ENCODE peak calls at places on chromosomes 13 and 19, in seven cellular contexts. K, S, I, M, P, Q and O are unnamed samples.
A peak's percentile ranks its signal among the peaks of the same experiment; 100 is the strongest.

GRCh38 chr13:33205804-33206221 is 79.7 kb downstream of the STARD13 start:
- DNase-seq in K (no peak), S (no peak), I (no peak), M (peak; percentile 74), P (peak; percentile 52), Q (peak; percentile 45), O (peak; percentile 29)

GRCh38 chr13:109312399-109312798 is 474.0 kb downstream of the IRS2 start:
- DNase-seq in K (no peak), S (no peak), I (no peak), M (no peak), P (no peak), Q (no peak), O (no peak)

GRCh38 chr19:16386619-16387240 is 62.1 kb downstream of the KLF2 start:
- DNase-seq in K (no peak), S (no peak), I (no peak), M (peak; percentile 64), P (peak; percentile 79), Q (no peak), O (peak; percentile 72)

GRCh38 chr19:5985098-5985783 is 7.3 kb upstream of the RANBP3 start:
- DNase-seq in K (no peak), S (no peak), I (no peak), M (peak; percentile 26), P (peak; percentile 82), Q (no peak), O (no peak)

GRCh38 chr19:54209748-54210494 is 9.3 kb downstream of the RPS9 start:
- DNase-seq in K (peak; percentile 72), S (peak; percentile 93), I (peak; percentile 79), M (peak; percentile 99), P (peak; percentile 98), Q (peak; percentile 96), O (peak; percentile 57)

GRCh38 chr13:37138169-37138568 is 32.7 kb upstream of the CSNK1A1L start:
- DNase-seq in K (no peak), S (no peak), I (no peak), M (peak; percentile 84), P (peak; percentile 44), Q (no peak), O (no peak)

GRCh38 chr19:1553415-1553814 is 14.7 kb downstream of the MEX3D start:
- DNase-seq in K (no peak), S (no peak), I (no peak), M (no peak), P (no peak), Q (no peak), O (no peak)

GRCh38 chr19:19451429-19452240 is 46.2 kb downstream of the GATAD2A start:
- DNase-seq in K (no peak), S (no peak), I (no peak), M (peak; percentile 23), P (no peak), Q (no peak), O (no peak)

GRCh38 chr13:101144808-101145419 is 271.4 kb downstream of the NALCN start:
- DNase-seq in K (no peak), S (no peak), I (no peak), M (peak; percentile 72), P (peak; percentile 80), Q (no peak), O (peak; percentile 53)

GRCh38 chr19:11196406-11197287 is 698 bp downstream of the KANK2 start:
- DNase-seq in K (peak; percentile 67), S (peak; percentile 55), I (no peak), M (peak; percentile 30), P (peak; percentile 36), Q (peak; percentile 75), O (no peak)

GRCh38 chr13:34044660-34045080 is 226.7 kb downstream of the RFC3 start:
- DNase-seq in K (no peak), S (no peak), I (no peak), M (peak; percentile 84), P (peak; percentile 68), Q (no peak), O (no peak)

GRCh38 chr19:17848598-17849292 is 963 bp upstream of the JAK3 start:
- DNase-seq in K (no peak), S (no peak), I (no peak), M (no peak), P (no peak), Q (no peak), O (no peak)

GRCh38 chr13:101248739-101249138 is 167.6 kb downstream of the NALCN start:
- DNase-seq in K (no peak), S (no peak), I (no peak), M (no peak), P (no peak), Q (no peak), O (no peak)

GRCh38 chr13:73849292-73849691 is 284.9 kb downstream of the KLF12 start:
- DNase-seq in K (no peak), S (no peak), I (peak; percentile 52), M (peak; percentile 58), P (peak; percentile 61), Q (no peak), O (peak; percentile 54)

GRCh38 chr13:97627566-97627965 is 193.6 kb downstream of the RAP2A start:
- DNase-seq in K (peak; percentile 25), S (peak; percentile 68), I (no peak), M (peak; percentile 93), P (peak; percentile 93), Q (no peak), O (no peak)

GRCh38 chr19:9850235-9850959 is 15.3 kb downstream of the PIN1 start:
- DNase-seq in K (no peak), S (no peak), I (no peak), M (no peak), P (no peak), Q (no peak), O (no peak)

GRCh38 chr19:52398091-52398461 is 427 bp downstream of the ZNF528 start:
- DNase-seq in K (peak; percentile 11), S (no peak), I (no peak), M (peak; percentile 9), P (peak; percentile 7), Q (no peak), O (no peak)

GRCh38 chr19:41356984-41357739 is 3.4 kb upstream of the TGFB1 start:
- DNase-seq in K (no peak), S (no peak), I (no peak), M (no peak), P (no peak), Q (no peak), O (no peak)

GRCh38 chr13:26308250-26308649 is 54.3 kb downstream of the CDK8 start:
- DNase-seq in K (no peak), S (no peak), I (no peak), M (no peak), P (no peak), Q (no peak), O (no peak)

GRCh38 chr13:77222000-77222690 is 104.7 kb downstream of the MYCBP2 start:
- DNase-seq in K (no peak), S (no peak), I (no peak), M (no peak), P (no peak), Q (no peak), O (no peak)

GRCh38 chr19:46975011-46975917 is 44.4 kb upstream of the NPAS1 start:
- DNase-seq in K (no peak), S (no peak), I (no peak), M (no peak), P (no peak), Q (no peak), O (no peak)

GRCh38 chr19:46978470-46978869 is 41.2 kb upstream of the NPAS1 start:
- DNase-seq in K (no peak), S (no peak), I (no peak), M (no peak), P (no peak), Q (no peak), O (no peak)

GRCh38 chr19:46977548-46977947 is 42.1 kb upstream of the NPAS1 start:
- DNase-seq in K (no peak), S (no peak), I (no peak), M (peak; percentile 23), P (no peak), Q (no peak), O (no peak)

GRCh38 chr19:46975918-46976782 is 43.5 kb upstream of the NPAS1 start:
- DNase-seq in K (peak; percentile 94), S (peak; percentile 98), I (peak; percentile 86), M (peak; percentile 94), P (peak; percentile 99), Q (peak; percentile 93), O (no peak)

GRCh38 chr19:46976845-46977320 is 42.8 kb upstream of the NPAS1 start:
- DNase-seq in K (no peak), S (peak; percentile 75), I (peak; percentile 75), M (peak; percentile 67), P (peak; percentile 76), Q (no peak), O (no peak)
- H3K4me3 ChIP-seq in K (no peak overlapping the region), S (no peak overlapping the region), I (no peak overlapping the region), M (no peak overlapping the region), P (no peak overlapping the region), Q (no peak overlapping the region), O (no peak overlapping the region)

DNA sequence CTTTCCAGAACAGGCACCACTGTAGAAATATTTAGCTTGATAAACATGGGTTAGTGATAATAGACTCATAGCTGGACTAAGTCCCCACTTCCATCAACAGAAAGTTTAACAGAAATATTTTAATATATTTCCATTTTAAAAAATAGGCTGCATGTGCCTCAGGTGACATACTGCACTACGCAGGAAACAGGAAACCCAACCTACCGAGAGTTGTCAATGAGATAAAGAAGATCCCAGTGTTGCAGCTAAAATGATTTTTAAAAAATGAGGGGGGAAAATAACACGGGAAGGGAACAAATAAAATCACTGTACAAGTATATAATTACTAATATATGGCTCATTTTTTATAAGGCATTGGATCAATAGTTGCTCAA is 154.8 kb downstream of the TBC1D4 start:
- DNase-seq in K (no peak), S (no peak), I (no peak), M (no peak), P (no peak), Q (no peak), O (peak; percentile 38)
- H3K4me3 ChIP-seq in K (no peak overlapping the region), S (no peak overlapping the region), I (no peak overlapping the region), M (no peak overlapping the region), P (no peak overlapping the region), Q (no peak overlapping the region), O (peak overlapping the region; percentile 65)

GRCh38 chr13:95714142-95714832 is 37.3 kb downstream of the DNAJC3 start:
- DNase-seq in K (no peak), S (no peak), I (no peak), M (peak; percentile 93), P (peak; percentile 76), Q (no peak), O (no peak)

GRCh38 chr13:95710313-95710712 is 33.4 kb downstream of the DNAJC3 start:
- DNase-seq in K (no peak), S (no peak), I (no peak), M (peak; percentile 94), P (peak; percentile 71), Q (no peak), O (no peak)

GRCh38 chr13:95713651-95714050 is 36.7 kb downstream of the DNAJC3 start:
- DNase-seq in K (no peak), S (no peak), I (no peak), M (peak; percentile 45), P (no peak), Q (no peak), O (no peak)

GRCh38 chr13:95716231-95716630 is 39.3 kb downstream of the DNAJC3 start:
- DNase-seq in K (no peak), S (no peak), I (no peak), M (no peak), P (no peak), Q (no peak), O (no peak)
- H3K4me3 ChIP-seq in K (no peak overlapping the region), S (no peak overlapping the region), I (no peak overlapping the region), M (no peak overlapping the region), P (no peak overlapping the region), Q (no peak overlapping the region), O (no peak overlapping the region)

DNA sequence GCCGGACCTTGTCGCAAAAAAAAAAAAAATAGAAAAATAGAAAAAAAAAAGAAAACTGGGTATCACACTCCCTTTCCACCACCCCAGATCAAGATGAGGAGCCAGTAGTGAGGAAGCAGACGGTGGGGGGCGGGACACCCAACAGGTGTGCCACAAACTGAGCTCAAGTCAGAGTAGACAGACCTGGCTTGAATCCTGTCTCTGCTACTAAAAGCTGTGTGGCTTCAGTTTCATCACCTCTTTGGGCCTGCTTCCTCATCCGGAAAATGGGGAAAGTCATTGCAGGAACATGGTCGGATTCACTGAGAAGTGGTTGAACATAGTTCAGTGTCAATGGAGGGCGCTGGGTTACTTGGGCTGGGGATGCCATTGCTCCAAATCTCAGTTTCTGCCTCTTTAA is 2.9 kb downstream of the HIF3A start:
- DNase-seq in K (no peak), S (no peak), I (no peak), M (no peak), P (no peak), Q (no peak), O (no peak)
- H3K4me3 ChIP-seq in K (peak overlapping the region; percentile 72), S (peak overlapping the region; percentile 34), I (no peak overlapping the region), M (peak overlapping the region; percentile 61), P (peak overlapping the region; percentile 79), Q (no peak overlapping the region), O (no peak overlapping the region)